ENCODE peak calls at places on chromosomes 2 and 18, in nine cellular contexts. F, E, T, X, M, N, S, U and D are unnamed samples.

GRCh38 chr2:28990445-28990844 is 9.3 kb downstream of the TOGARAM2 start:
- DNase-seq in F (no peak), E (no peak), T (no peak), X (no peak), M (no peak), N (no peak), S (no peak), U (no peak), D (no peak)

GRCh38 chr2:13046557-13047165 is 329.9 kb downstream of the TRIB2 start:
- DNase-seq in F (no peak), E (no peak), T (no peak), X (no peak), M (no peak), N (no peak), S (no peak), U (peak), D (no peak)

GRCh38 chr2:223008162-223008561 is 43.8 kb upstream of the KCNE4 start:
- DNase-seq in F (no peak), E (no peak), T (no peak), X (no peak), M (no peak), N (peak), S (no peak), U (no peak), D (peak)

GRCh38 chr2:156452971-156453370 is 16.8 kb downstream of the GPD2 start:
- DNase-seq in F (no peak), E (no peak), T (no peak), X (no peak), M (no peak), N (no peak), S (no peak), U (no peak), D (no peak)

GRCh38 chr18:13710460-13710859 is 15.9 kb downstream of the FAM210A start:
- DNase-seq in F (no peak), E (no peak), T (no peak), X (no peak), M (no peak), N (no peak), S (no peak), U (peak), D (no peak)

GRCh38 chr2:121532347-121532766 is 1.7 kb downstream of the RNU4ATAC start:
- DNase-seq in F (no peak), E (no peak), T (no peak), X (no peak), M (no peak), N (no peak), S (no peak), U (peak), D (no peak)

GRCh38 chr2:222336442-222336841 is 37.6 kb upstream of the PAX3 start:
- DNase-seq in F (no peak), E (no peak), T (no peak), X (no peak), M (no peak), N (no peak), S (no peak), U (no peak), D (no peak)

GRCh38 chr2:196500686-196501431 is 138.7 kb upstream of the CCDC150 start:
- DNase-seq in F (no peak), E (no peak), T (no peak), X (no peak), M (no peak), N (no peak), S (no peak), U (peak), D (no peak)

GRCh38 chr2:61689526-61689925 is 151.4 kb upstream of the XPO1 start:
- DNase-seq in F (no peak), E (no peak), T (no peak), X (no peak), M (no peak), N (no peak), S (no peak), U (no peak), D (no peak)

GRCh38 chr2:95206086-95206485 is 1.2 kb upstream of the ZNF892 start:
- DNase-seq in F (no peak), E (no peak), T (no peak), X (no peak), M (no peak), N (no peak), S (no peak), U (no peak), D (no peak)

GRCh38 chr2:95203911-95204310 is 3.4 kb upstream of the ZNF892 start:
- DNase-seq in F (no peak), E (no peak), T (no peak), X (no peak), M (no peak), N (no peak), S (no peak), U (no peak), D (no peak)

GRCh38 chr2:95204396-95204795 is 2.9 kb upstream of the ZNF892 start:
- DNase-seq in F (no peak), E (no peak), T (no peak), X (no peak), M (no peak), N (no peak), S (no peak), U (no peak), D (no peak)

GRCh38 chr2:95208101-95208500 is 780 bp downstream of the ZNF892 start:
- DNase-seq in F (no peak), E (no peak), T (no peak), X (no peak), M (no peak), N (no peak), S (no peak), U (no peak), D (no peak)

GRCh38 chr2:95207111-95207961 is at the start of gene ZNF892:
- DNase-seq in F (peak), E (peak), T (peak), X (peak), M (peak), N (peak), S (peak), U (peak), D (peak)
- TF ChIP-seq POLR2A in F (no peak), E (peak), T (no peak), X (no peak), M (peak), N (peak), S (peak), U (peak), D (no peak)

DNA sequence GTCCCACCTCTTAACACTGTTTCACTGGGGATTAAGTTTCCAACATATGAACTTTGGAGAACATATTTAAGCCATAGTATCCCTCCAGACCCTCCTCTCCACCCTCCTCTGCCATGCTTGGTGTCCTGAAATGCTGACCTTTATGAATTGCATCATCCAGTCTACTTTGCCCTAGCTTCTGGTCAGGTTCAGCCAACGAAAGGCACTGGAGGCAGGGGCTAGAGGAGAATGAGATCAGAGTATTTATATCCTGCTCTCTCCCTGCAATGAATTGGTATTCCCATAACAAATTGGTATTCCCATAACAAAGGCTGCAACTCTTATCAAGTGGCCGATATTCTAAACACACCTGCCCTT is 25.7 kb upstream of the ST3GAL5 start:
- DNase-seq in F (no peak), E (no peak), T (no peak), X (no peak), M (no peak), N (no peak), S (no peak), U (no peak), D (no peak)
- TF ChIP-seq POLR2A in F (no peak), E (no peak), T (no peak), X (no peak), M (no peak), N (no peak), S (no peak), U (no peak), D (no peak)

GRCh38 chr18:36066001-36066400 is 1.4 kb downstream of the RPRD1A start:
- DNase-seq in F (no peak), E (no peak), T (no peak), X (no peak), M (no peak), N (no peak), S (no peak), U (no peak), D (no peak)

GRCh38 chr18:36066731-36067117 is 635 bp downstream of the RPRD1A start:
- DNase-seq in F (no peak), E (no peak), T (no peak), X (no peak), M (no peak), N (no peak), S (no peak), U (no peak), D (no peak)

GRCh38 chr18:36064027-36064808 is 3.1 kb downstream of the RPRD1A start:
- DNase-seq in F (no peak), E (no peak), T (no peak), X (no peak), M (no peak), N (no peak), S (no peak), U (no peak), D (no peak)

GRCh38 chr18:36067118-36067957 is at the start of gene RPRD1A:
- DNase-seq in F (peak), E (peak), T (peak), X (peak), M (peak), N (peak), S (peak), U (peak), D (peak)
- TF ChIP-seq POLR2A in F (peak), E (peak), T (no peak), X (peak), M (peak), N (peak), S (peak), U (peak), D (peak)

DNA sequence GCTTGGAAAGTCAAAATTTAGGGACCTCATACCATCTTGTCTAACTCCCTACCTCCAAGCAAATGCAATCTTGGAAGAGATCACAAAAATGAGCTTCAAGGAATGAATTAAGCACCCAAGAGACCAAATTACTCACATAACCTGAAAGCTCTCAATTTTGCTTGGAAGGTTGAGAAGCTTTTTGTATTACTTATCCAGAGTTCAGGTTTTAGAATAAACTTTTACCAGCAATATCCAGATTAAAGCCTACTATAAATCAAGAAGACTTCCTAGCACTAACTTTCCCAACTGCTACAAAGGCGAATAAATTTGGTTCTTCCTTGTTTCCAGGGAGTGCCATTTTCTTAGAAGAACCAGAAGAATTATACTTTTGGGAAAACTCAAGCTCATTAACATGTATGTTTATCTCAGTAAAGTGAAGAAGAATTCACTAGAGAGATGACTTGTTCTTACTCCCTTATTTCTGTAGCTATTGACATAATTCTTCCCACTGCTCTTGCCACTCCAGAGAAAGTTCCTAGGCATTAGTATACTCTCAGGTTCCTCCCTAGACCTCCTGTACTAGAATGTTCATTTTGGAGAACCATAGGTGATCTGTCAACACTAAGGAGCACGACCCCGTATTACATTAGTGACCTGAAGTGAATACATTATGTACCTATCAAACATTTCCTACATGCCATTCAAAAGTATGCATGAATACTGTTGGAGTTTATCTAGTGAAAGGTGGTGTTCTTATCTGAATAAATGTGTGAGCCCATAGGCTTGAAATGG is 18.0 kb upstream of the STPG4 start:
- DNase-seq in F (no peak), E (no peak), T (no peak), X (no peak), M (no peak), N (no peak), S (no peak), U (no peak), D (no peak)
- TF ChIP-seq POLR2A in F (no peak), E (no peak), T (no peak), X (no peak), M (no peak), N (no peak), S (no peak), U (no peak), D (no peak)

DNA sequence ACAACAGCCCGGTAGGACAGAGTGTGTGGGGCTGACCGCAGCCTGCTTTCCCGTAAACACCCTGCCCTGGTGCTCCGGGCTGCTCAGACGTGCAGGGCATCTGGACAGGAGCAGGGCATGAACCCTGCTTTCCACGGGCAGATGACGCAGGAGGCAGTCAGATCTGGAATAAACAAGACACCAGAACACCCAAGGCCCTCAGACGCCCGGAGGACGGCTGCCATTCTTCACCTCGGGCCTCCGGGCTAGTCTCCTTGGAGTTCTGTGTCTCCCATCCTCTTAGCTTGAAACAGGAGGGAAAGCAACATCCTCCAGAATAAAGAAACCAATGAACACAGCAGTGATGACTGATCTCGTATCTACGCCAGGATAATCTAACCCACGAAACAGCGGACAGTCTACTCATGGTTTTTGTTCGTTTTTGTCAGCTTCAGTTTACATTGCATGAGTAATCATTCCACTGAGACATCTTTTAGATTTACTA is 7.3 kb downstream of the PXDN start:
- DNase-seq in F (peak), E (no peak), T (no peak), X (no peak), M (peak), N (no peak), S (no peak), U (no peak), D (no peak)
- TF ChIP-seq POLR2A in F (no peak), E (no peak), T (no peak), X (no peak), M (no peak), N (no peak), S (no peak), U (no peak), D (no peak)

DNA sequence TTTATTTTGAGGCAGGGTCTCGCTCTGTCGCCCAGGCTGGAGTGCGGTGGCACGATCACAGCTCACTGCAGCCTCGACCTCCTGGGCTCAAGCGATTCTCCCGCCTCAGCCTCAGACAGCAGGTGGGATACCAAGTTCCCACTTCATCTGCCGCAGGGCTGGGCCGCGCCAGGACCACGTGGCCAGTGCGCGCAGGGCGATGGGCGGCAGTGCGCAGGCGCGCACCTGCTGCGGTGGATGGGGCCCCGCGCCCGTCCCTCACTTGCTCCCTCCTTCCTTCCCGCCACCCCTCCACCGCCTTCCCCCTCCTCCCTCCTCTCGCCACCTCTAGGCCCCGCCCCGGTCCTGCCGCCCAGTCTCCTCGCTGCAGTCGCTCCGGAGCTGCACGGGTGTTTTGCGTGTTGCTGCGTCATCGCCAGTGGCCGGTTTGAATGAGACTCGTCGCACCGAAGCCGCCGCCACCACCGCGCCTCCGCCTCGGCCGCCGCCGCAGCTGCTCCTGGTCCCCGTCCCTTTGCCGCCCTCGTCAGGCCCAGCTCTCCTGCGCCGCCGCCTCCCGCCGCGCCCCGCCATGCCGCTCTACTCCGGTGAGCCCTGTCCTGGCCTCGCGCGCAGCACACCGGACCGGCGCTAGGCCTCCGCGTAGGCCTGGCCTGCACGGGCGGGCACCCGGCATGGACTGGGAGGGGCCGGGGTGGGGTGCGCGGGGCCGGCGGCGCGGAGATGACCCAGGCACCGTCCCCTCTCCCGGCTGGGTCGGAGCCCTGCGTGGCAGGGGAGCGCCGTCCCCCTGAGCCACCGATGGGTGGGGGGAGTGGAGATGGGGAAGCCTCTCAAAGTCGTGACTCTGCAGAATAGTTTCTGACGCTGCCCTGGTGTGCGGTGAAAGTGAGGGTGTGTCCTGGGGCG is at the start of gene USP14:
- DNase-seq in F (peak), E (peak), T (peak), X (peak), M (peak), N (peak), S (peak), U (peak), D (peak)
- TF ChIP-seq POLR2A in F (peak), E (peak), T (no peak), X (peak), M (peak), N (peak), S (peak), U (peak), D (peak)

GRCh38 chr2:241315183-241315878 is at the start of gene HDLBP:
- DNase-seq in F (peak), E (peak), T (peak), X (peak), M (peak), N (peak), S (peak), U (peak), D (peak)
- TF ChIP-seq POLR2A in F (peak), E (peak), T (no peak), X (no peak), M (peak), N (peak), S (peak), U (peak), D (peak)